ENCODE peak calls at places on chromosomes 5 and 9, in four cellular contexts. F is SK-N-SH, D is GM12878, J is WTC11. S is an unnamed sample.

GRCh38 chr9:117733465-117733864 is 29.3 kb downstream of the TLR4 start:
- DNase-seq in F (no peak), D (no peak), J (no peak), S (no peak)

GRCh38 chr5:170357853-170358497 is 31.2 kb downstream of the KCNMB1 start:
- DNase-seq in J (no peak), D (no peak), F (no peak), S (peak)

GRCh38 chr5:111810087-111810486 is 53.1 kb upstream of the NREP start:
- DNase-seq in D (no peak), F (no peak), J (no peak), S (no peak)

GRCh38 chr5:78799254-78800017 is 150.9 kb upstream of the LHFPL2 start:
- DNase-seq in F (no peak), D (no peak), J (no peak), S (no peak)

GRCh38 chr5:78779771-78780616 is 131.4 kb upstream of the LHFPL2 start:
- DNase-seq in J (no peak), D (no peak), F (no peak), S (no peak)

GRCh38 chr5:164277720-164278119 is 772.3 kb downstream of the MAT2B start:
- DNase-seq in D (no peak), F (no peak), J (no peak), S (no peak)

GRCh38 chr5:133499896-133500295 is 112.4 kb downstream of the FSTL4 start:
- DNase-seq in D (no peak), J (no peak), F (no peak), S (no peak)

GRCh38 chr5:75551471-75551870 is 39.8 kb downstream of the POLK start:
- DNase-seq in J (no peak), D (no peak), F (no peak), S (no peak)

GRCh38 chr9:115777610-115778009 is 376.0 kb upstream of the PAPPA start:
- DNase-seq in F (no peak), D (no peak), J (no peak), S (no peak)

GRCh38 chr5:94802450-94802849 is 184.0 kb downstream of the SLF1 start:
- DNase-seq in F (no peak), D (no peak), J (no peak), S (no peak)

GRCh38 chr5:61330341-61330878 is 1.6 kb upstream of the ZSWIM6 start:
- DNase-seq in D (no peak), F (peak), J (no peak), S (peak)

GRCh38 chr5:96893342-96893741 is 17.0 kb downstream of the ERAP2 start:
- DNase-seq in J (no peak), F (no peak), D (no peak), S (no peak)

GRCh38 chr9:91785403-91785917 is 164.6 kb downstream of the ROR2 start:
- DNase-seq in F (no peak), D (no peak), J (no peak), S (peak)

GRCh38 chr9:4489562-4489918 is 728 bp upstream of the SLC1A1 start:
- DNase-seq in J (peak), D (no peak), F (peak), S (no peak)

GRCh38 chr9:133342570-133342969 is 5.4 kb downstream of the MED22 start:
- DNase-seq in F (peak), J (peak), D (no peak), S (no peak)

GRCh38 chr9:131839281-131840084 is 99.6 kb upstream of the RAPGEF1 start:
- DNase-seq in F (no peak), J (no peak), D (no peak), S (no peak)

GRCh38 chr9:110047955-110048472 is 159.9 kb downstream of the C9orf152 start:
- DNase-seq in J (peak), F (peak), D (no peak), S (no peak)

GRCh38 chr5:114101153-114101552 is 260.7 kb upstream of the KCNN2 start:
- DNase-seq in J (no peak), D (no peak), F (peak), S (peak)

GRCh38 chr5:90434116-90434714 is 24.7 kb upstream of the CETN3 start:
- DNase-seq in J (peak), F (peak), D (no peak), S (peak)

GRCh38 chr9:6955251-6955921 is 197.6 kb downstream of the KDM4C start:
- DNase-seq in F (no peak), J (no peak), D (no peak), S (no peak)

GRCh38 chr9:131094622-131095021 is 1.7 kb upstream of the AIF1L start:
- DNase-seq in D (no peak), J (no peak), F (no peak), S (no peak)

GRCh38 chr5:104186100-104186499 is 623.5 kb upstream of the NUDT12 start:
- DNase-seq in F (no peak), D (no peak), J (peak), S (no peak)

GRCh38 chr5:32779754-32780415 is 68.8 kb downstream of the NPR3 start:
- DNase-seq in F (no peak), J (no peak), D (no peak), S (no peak)
- TF ChIP-seq USF1 in F (no peak), J (no peak), D (no peak), S (no peak)

GRCh38 chr9:88378317-88378716 is 9.9 kb upstream of the SPIN1 start:
- DNase-seq in F (peak), D (no peak), J (peak), S (no peak)

GRCh38 chr9:88380118-88380517 is 8.1 kb upstream of the SPIN1 start:
- DNase-seq in D (no peak), J (no peak), F (no peak), S (no peak)

DNA sequence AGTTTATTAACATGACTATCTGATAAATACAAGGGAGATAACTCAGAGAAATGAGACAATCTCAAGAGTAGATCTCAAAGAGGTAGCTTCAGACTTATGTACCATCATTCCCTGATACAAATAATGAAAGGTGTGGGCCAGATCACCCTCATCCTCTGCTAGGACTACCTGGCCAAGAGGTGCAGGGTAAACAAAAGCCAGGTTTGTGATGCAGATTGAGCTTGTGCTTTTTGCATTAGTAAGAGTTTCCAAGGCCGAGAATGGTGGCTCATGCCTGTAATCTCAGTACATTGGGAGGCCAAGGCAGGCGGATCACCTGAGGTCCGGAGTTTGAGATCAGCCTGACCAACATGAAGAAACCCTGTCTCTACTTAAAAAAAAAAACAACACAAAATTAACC is 8.9 kb upstream of the SPIN1 start:
- DNase-seq in J (peak), F (no peak), D (no peak), S (no peak)
- TF ChIP-seq USF1 in J (no peak), F (no peak), D (no peak), S (no peak)

GRCh38 chr5:9033524-9033923 is 512.4 kb downstream of the SEMA5A start:
- DNase-seq in F (no peak), J (no peak), D (no peak), S (no peak)
- TF ChIP-seq USF1 in F (no peak), J (no peak), D (no peak), S (no peak)

DNA sequence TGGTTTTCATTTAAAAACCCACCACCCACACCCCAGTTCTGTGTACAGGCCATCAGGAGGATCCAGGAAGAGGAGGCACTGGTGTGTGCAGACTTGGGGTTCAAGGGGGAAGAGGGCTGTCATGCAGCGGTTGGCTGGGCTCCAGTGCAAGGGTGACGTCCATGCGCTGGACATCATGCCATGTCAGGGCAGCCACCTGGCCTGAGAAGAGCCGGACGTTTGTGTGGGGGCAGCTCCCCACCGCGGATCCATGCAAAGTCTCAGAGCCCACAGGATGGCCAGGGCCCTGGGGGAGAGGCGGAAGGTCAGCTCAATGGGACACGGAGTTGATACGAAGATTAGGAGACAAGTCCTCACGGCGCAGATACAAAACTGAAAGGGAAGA is 11.1 kb downstream of the BRD9 start:
- DNase-seq in F (no peak), J (no peak), D (no peak), S (no peak)
- TF ChIP-seq USF1 in F (no peak), J (no peak), D (no peak), S (no peak)

GRCh38 chr5:141040093-141040762 is 10.9 kb upstream of the PCDHB1 start:
- DNase-seq in J (peak), D (no peak), F (peak), S (no peak)
- TF ChIP-seq USF1 in J (no peak), D (no peak), F (no peak), S (no peak)

S was measured in K562.